ENCODE peak calls at places on chromosomes 3 and 15, in six cellular contexts. E is IMR-90, F is fibroblast of lung, O is heart left ventricle, K is lower lobe of right lung, I is GM23248. R is an unnamed sample. For H3K9me3, the result is how much of the 10 kb centered on the place peaks cover.

GRCh38 chr3:72618739-72619138 is 229.5 kb downstream of the SHQ1 start:
- DNase-seq in E (no peak), F (no peak), O (no peak), K (no peak), I (no peak), R (no peak)

GRCh38 chr3:16277471-16277870 is 12.5 kb downstream of the OXNAD1 start:
- DNase-seq in E (peak), F (no peak), O (no peak), K (no peak), I (no peak), R (no peak)

GRCh38 chr3:9218514-9218846 is 31.0 kb downstream of the SRGAP3 start:
- DNase-seq in E (no peak), F (no peak), O (no peak), K (no peak), I (no peak), R (no peak)

GRCh38 chr15:63043391-63044076 is 987 bp downstream of the TPM1 start:
- DNase-seq in E (no peak), F (no peak), O (peak), K (peak), I (peak), R (no peak)

GRCh38 chr3:112007641-112008040 is 8.9 kb downstream of the TAGLN3 start:
- DNase-seq in E (peak), F (peak), O (peak), K (no peak), I (peak), R (no peak)

GRCh38 chr3:41162541-41162940 is 36.8 kb upstream of the CTNNB1 start:
- DNase-seq in E (no peak), F (no peak), O (no peak), K (no peak), I (no peak), R (no peak)

GRCh38 chr3:194960446-194961032 is 274.9 kb downstream of the FAM43A start:
- DNase-seq in E (no peak), F (no peak), O (no peak), K (no peak), I (no peak), R (no peak)

GRCh38 chr3:73718326-73719110 is 93.8 kb upstream of the PDZRN3 start:
- DNase-seq in E (no peak), F (no peak), O (no peak), K (no peak), I (peak), R (no peak)

GRCh38 chr3:151593923-151594322 is 133.1 kb upstream of the IGSF10 start:
- DNase-seq in E (no peak), F (peak), O (no peak), K (no peak), I (peak), R (no peak)

GRCh38 chr3:155398046-155398445 is 104.6 kb upstream of the STRIT1 start:
- DNase-seq in E (no peak), F (peak), O (no peak), K (no peak), I (peak), R (no peak)

GRCh38 chr15:33113666-33114483 is 80.6 kb downstream of the FMN1 start:
- DNase-seq in E (no peak), F (no peak), O (no peak), K (no peak), I (no peak), R (no peak)

GRCh38 chr15:91936182-91936775 is 82.8 kb downstream of the SLCO3A1 start:
- DNase-seq in E (peak), F (no peak), O (no peak), K (no peak), I (no peak), R (no peak)

GRCh38 chr3:182292586-182292985 is 500.7 kb upstream of the ATP11B start:
- DNase-seq in E (no peak), F (no peak), O (no peak), K (no peak), I (no peak), R (no peak)

GRCh38 chr3:72721696-72722381 is 126.4 kb downstream of the SHQ1 start:
- DNase-seq in E (no peak), F (no peak), O (no peak), K (no peak), I (no peak), R (no peak)

GRCh38 chr3:57944313-57944580 is 64.0 kb upstream of the FLNB start:
- DNase-seq in E (no peak), F (no peak), O (no peak), K (no peak), I (no peak), R (no peak)

GRCh38 chr3:182108351-182108750 is 396.6 kb downstream of the SOX2 start:
- DNase-seq in E (no peak), F (no peak), O (no peak), K (no peak), I (no peak), R (no peak)

GRCh38 chr3:59783468-59783988 is 733.7 kb upstream of the CFAP20DC start:
- DNase-seq in E (no peak), F (no peak), O (no peak), K (no peak), I (no peak), R (no peak)

GRCh38 chr3:174126990-174127758 is 729.6 kb downstream of the NLGN1 start:
- DNase-seq in E (peak), F (no peak), O (no peak), K (no peak), I (peak), R (no peak)

GRCh38 chr3:166013073-166013679 is 176.0 kb upstream of the BCHE start:
- DNase-seq in E (peak), F (peak), O (no peak), K (no peak), I (peak), R (no peak)

GRCh38 chr15:87604857-87605446 is 651.6 kb downstream of the NTRK3 start:
- DNase-seq in E (no peak), F (peak), O (no peak), K (no peak), I (peak), R (no peak)

GRCh38 chr15:99143655-99144610 is 39.1 kb downstream of the SYNM start:
- DNase-seq in E (peak), F (peak), O (peak), K (no peak), I (peak), R (no peak)

GRCh38 chr3:117681619-117682018 is 972.0 kb downstream of the TUSC7 start:
- DNase-seq in E (peak), F (peak), O (no peak), K (no peak), I (peak), R (no peak)

GRCh38 chr3:196237203-196237602 is 20.9 kb downstream of the SLC51A start:
- DNase-seq in E (no peak), F (no peak), O (no peak), K (no peak), I (no peak), R (no peak)

GRCh38 chr3:196235452-196236122 is 19.3 kb downstream of the SLC51A start:
- DNase-seq in E (no peak), F (no peak), O (no peak), K (no peak), I (no peak), R (no peak)

GRCh38 chr3:196232154-196232881 is 16.0 kb downstream of the SLC51A start:
- DNase-seq in E (no peak), F (no peak), O (no peak), K (no peak), I (no peak), R (no peak)

GRCh38 chr3:196236169-196236568 is 19.8 kb downstream of the SLC51A start:
- DNase-seq in E (no peak), F (no peak), O (no peak), K (no peak), I (no peak), R (no peak)

GRCh38 chr3:196232882-196233251 is 16.5 kb downstream of the SLC51A start:
- DNase-seq in E (no peak), F (no peak), O (no peak), K (no peak), I (no peak), R (no peak)
- H3K27ac ChIP-seq in E (no peak), F (no peak), O (no peak), K (no peak), I (no peak), R (no peak)

GRCh38 chr3:189622629-189623028 is 8.6 kb upstream of the TP63 start:
- DNase-seq in E (no peak), F (no peak), O (no peak), K (no peak), I (no peak), R (no peak)
- H3K4me3 ChIP-seq in E (no peak), F (no peak), O (no peak), K (no peak), I (no peak), R (no peak)

GRCh38 chr3:136914739-136915138 is 43.0 kb upstream of the IL20RB start:
- DNase-seq in E (no peak), F (no peak), O (no peak), K (no peak), I (no peak), R (no peak)
- H3K9me3 ChIP-seq in E (under half), F (under half), O (under half), K (under half), I (under half), R (under half)

GRCh38 chr3:141399979-141400971 is 32.0 kb downstream of the ZBTB38 start:
- DNase-seq in E (no peak), F (no peak), O (no peak), K (no peak), I (peak), R (no peak)
- H3K27ac ChIP-seq in E (peak), F (peak), O (peak), K (peak), I (peak), R (peak)

GRCh38 chr15:41789662-41790061 is 15.4 kb downstream of the MAPKBP1 start:
- DNase-seq in E (no peak), F (no peak), O (no peak), K (no peak), I (no peak), R (no peak)

GRCh38 chr15:41790169-41790568 is 15.9 kb downstream of the MAPKBP1 start:
- DNase-seq in E (no peak), F (no peak), O (no peak), K (no peak), I (no peak), R (no peak)

GRCh38 chr15:41790756-41791546 is 16.7 kb downstream of the MAPKBP1 start:
- DNase-seq in E (peak), F (peak), O (peak), K (no peak), I (peak), R (no peak)

GRCh38 chr15:41789237-41789636 is 15.0 kb downstream of the MAPKBP1 start:
- DNase-seq in E (no peak), F (no peak), O (no peak), K (no peak), I (no peak), R (no peak)

GRCh38 chr15:41788262-41788661 is 14.0 kb downstream of the MAPKBP1 start:
- DNase-seq in E (no peak), F (no peak), O (no peak), K (no peak), I (no peak), R (no peak)
- H3K4me3 ChIP-seq in E (no peak), F (no peak), O (no peak), K (no peak), I (no peak), R (no peak)

GRCh38 chr15:25188551-25189101 is 233.8 kb downstream of the SNRPN start:
- DNase-seq in E (no peak), F (no peak), O (no peak), K (no peak), I (no peak), R (no peak)
- H3K9me3 ChIP-seq in E (half or more), F (under half), O (under half), K (under half), I (under half), R (under half)

DNA sequence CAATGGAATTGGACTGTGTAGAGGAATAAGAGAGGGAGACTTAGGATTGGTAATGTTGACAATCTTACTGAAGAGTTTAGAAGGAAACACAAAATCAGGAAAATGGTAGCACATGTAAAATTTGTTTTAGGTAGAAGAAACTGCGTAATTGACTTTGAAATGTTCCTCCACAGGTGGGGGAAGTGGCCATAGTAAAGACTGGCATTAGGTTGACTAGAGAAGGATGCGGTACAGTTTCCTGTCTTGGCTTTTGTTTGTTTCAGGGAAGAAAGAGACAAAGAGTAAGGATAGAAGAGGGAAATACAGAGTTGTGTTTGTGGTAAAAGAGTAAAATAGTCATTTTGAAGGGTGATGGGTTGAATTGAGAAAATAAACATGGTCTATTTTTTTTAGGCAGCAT is 253.6 kb upstream of the ZNF717 start:
- DNase-seq in E (no peak), F (no peak), O (no peak), K (no peak), I (no peak), R (no peak)
- H3K27ac ChIP-seq in E (no peak), F (no peak), O (no peak), K (no peak), I (no peak), R (no peak)

GRCh38 chr3:143443851-143444331 is 324.3 kb downstream of the CHST2 start:
- DNase-seq in E (peak), F (peak), O (peak), K (peak), I (peak), R (peak)
- H3K4me3 ChIP-seq in E (no peak), F (no peak), O (no peak), K (no peak), I (no peak), R (no peak)